ENCODE peak calls at places on chromosomes 16 and 17, in six cellular contexts. S is uterus, F is heart left ventricle, J is hepatocyte, G is neuronal stem cell, Q is heart right ventricle. K is an unnamed sample.
A peak's percentile ranks its signal among the peaks of the same experiment; 100 is the strongest.

GRCh38 chr17:31152271-31152670 is 57.5 kb downstream of the NF1 start:
- DNase-seq in S (no peak), F (no peak), J (no peak), G (no peak), Q (no peak), K (no peak)

GRCh38 chr17:29219378-29220047 is 27.1 kb upstream of the CRYBA1 start:
- DNase-seq in S (peak; percentile 81), F (peak; percentile 69), J (peak; percentile 92), G (peak; percentile 80), Q (peak; percentile 83), K (peak; percentile 59)

GRCh38 chr17:37025847-37026533 is 77.2 kb downstream of the AATF start:
- DNase-seq in S (no peak), F (no peak), J (no peak), G (no peak), Q (no peak), K (no peak)

GRCh38 chr16:71339481-71340171 is 18.9 kb upstream of the CALB2 start:
- DNase-seq in S (no peak), F (no peak), J (no peak), G (no peak), Q (no peak), K (no peak)

GRCh38 chr16:17311333-17312099 is 159.2 kb downstream of the XYLT1 start:
- DNase-seq in S (no peak), F (no peak), J (no peak), G (no peak), Q (no peak), K (no peak)

GRCh38 chr17:44911133-44912001 is 3.9 kb downstream of the GFAP start:
- DNase-seq in S (peak; percentile 49), F (peak; percentile 79), J (peak; percentile 76), G (peak; percentile 55), Q (peak; percentile 64), K (no peak)

GRCh38 chr16:2529961-2530628 is 1.1 kb downstream of the CEMP1 start:
- DNase-seq in S (no peak), F (no peak), J (no peak), G (no peak), Q (no peak), K (no peak)

GRCh38 chr16:24736758-24737157 is 7.3 kb downstream of the TNRC6A start:
- DNase-seq in S (peak; percentile 22), F (no peak), J (no peak), G (no peak), Q (no peak), K (no peak)

GRCh38 chr16:75648265-75649076 is 898 bp downstream of the TERF2IP start:
- DNase-seq in S (peak; percentile 79), F (peak; percentile 85), J (peak; percentile 92), G (peak; percentile 78), Q (peak; percentile 89), K (peak; percentile 81)

DNA sequence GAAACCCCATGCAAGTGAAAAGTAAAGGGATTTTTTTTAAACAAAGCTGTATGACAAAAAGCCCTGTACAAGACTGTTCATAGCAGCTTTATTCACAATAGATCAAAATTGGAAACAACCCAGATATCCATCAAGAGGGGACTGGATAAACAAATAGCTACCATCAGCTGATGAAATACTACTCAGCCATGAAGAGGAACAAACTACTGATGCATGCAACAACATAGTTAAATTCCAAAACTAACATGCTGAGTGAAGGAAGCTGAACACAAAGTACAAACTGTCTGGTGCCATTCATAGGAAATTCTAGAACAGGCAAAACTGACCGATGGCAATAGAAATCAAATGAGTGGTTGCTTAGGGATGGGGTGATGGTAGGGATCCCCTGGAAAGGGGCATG is 15.1 kb downstream of the FOXJ1 start:
- DNase-seq in S (no peak), F (no peak), J (no peak), G (no peak), Q (no peak), K (no peak)
- H3K27ac ChIP-seq in S (no peak overlapping the region), F (no peak overlapping the region), J (no peak overlapping the region), G (no peak overlapping the region), Q (no peak overlapping the region), K (no peak overlapping the region)

DNA sequence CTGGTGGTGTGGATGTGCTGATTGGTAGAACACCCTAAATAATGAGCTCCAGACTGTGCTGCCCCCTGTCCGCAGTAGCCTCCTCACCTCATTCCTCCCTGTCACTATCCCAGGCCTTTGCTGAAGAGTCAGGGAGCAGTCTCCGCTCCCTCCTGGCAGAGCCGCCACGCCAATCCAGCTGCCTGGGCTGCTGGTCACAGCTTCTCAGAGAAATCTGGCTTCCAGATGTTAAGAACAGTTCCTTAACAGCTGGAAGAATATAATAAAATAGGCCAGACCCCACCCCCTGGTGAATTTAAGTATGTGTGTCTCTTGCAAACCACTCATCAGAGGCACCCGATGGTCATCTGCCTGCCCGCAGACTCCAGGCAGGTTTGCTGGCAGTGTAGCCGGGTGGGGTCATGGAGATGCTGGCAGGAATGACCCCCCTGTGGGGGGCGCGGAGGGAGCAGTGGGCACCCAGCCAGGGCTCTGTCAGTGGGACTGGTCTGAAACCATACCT is 161.0 kb downstream of the CCDC182 start:
- DNase-seq in S (no peak), F (no peak), J (no peak), G (no peak), Q (no peak), K (no peak)
- H3K27ac ChIP-seq in S (no peak overlapping the region), F (no peak overlapping the region), J (no peak overlapping the region), G (no peak overlapping the region), Q (no peak overlapping the region), K (no peak overlapping the region)

GRCh38 chr16:81607805-81608514 is 163.4 kb downstream of the CMIP start:
- DNase-seq in S (no peak), F (no peak), J (no peak), G (no peak), Q (no peak), K (no peak)

GRCh38 chr16:81608515-81609209 is 164.1 kb downstream of the CMIP start:
- DNase-seq in S (no peak), F (no peak), J (no peak), G (no peak), Q (no peak), K (no peak)

GRCh38 chr16:81610144-81610842 is 165.7 kb downstream of the CMIP start:
- DNase-seq in S (peak; percentile 66), F (peak; percentile 84), J (peak; percentile 47), G (no peak), Q (peak; percentile 72), K (peak; percentile 44)

GRCh38 chr16:81610936-81611335 is 166.3 kb downstream of the CMIP start:
- DNase-seq in S (no peak), F (no peak), J (no peak), G (no peak), Q (no peak), K (no peak)

GRCh38 chr16:81609323-81609892 is 164.8 kb downstream of the CMIP start:
- DNase-seq in S (no peak), F (no peak), J (no peak), G (no peak), Q (no peak), K (no peak)
- H3K27ac ChIP-seq in S (peak overlapping the region; percentile 79), F (no peak overlapping the region), J (no peak overlapping the region), G (no peak overlapping the region), Q (peak overlapping the region; percentile 15), K (no peak overlapping the region)

GRCh38 chr16:57388359-57389086 is 16.0 kb upstream of the CCL17 start:
- DNase-seq in S (no peak), F (no peak), J (no peak), G (no peak), Q (no peak), K (no peak)
- H3K27ac ChIP-seq in S (no peak overlapping the region), F (no peak overlapping the region), J (peak overlapping the region; percentile 73), G (no peak overlapping the region), Q (no peak overlapping the region), K (no peak overlapping the region)

K was measured in caudate nucleus.